ENCODE peak calls at places on chromosomes 13 and 19, in seven cellular contexts. One of them, this sample, is unnamed.

GRCh38 chr19:52896431-52897148 is 845 bp downstream of the ZNF320 start:
- DNase-seq in endothelial cell: peak
- DNase-seq in fibroblast of mammary gland: peak
- DNase-seq in CD8-positive, alpha-beta memory T cell: no peak
- DNase-seq in AG20443: peak
- DNase-seq in left ventricle myocardium inferior: no peak
- DNase-seq in substantia nigra: no peak
- DNase-seq in this sample: no peak

GRCh38 chr13:74246398-74246975 is 112.3 kb upstream of the KLF12 start:
- DNase-seq in AG20443: no peak
- DNase-seq in fibroblast of mammary gland: peak
- DNase-seq in substantia nigra: no peak
- DNase-seq in endothelial cell: no peak
- DNase-seq in CD8-positive, alpha-beta memory T cell: peak
- DNase-seq in left ventricle myocardium inferior: peak
- DNase-seq in this sample: no peak

GRCh38 chr19:11534538-11534937 is 4.1 kb upstream of the CNN1 start:
- DNase-seq in left ventricle myocardium inferior: no peak
- DNase-seq in fibroblast of mammary gland: no peak
- DNase-seq in AG20443: no peak
- DNase-seq in endothelial cell: no peak
- DNase-seq in substantia nigra: no peak
- DNase-seq in CD8-positive, alpha-beta memory T cell: no peak
- DNase-seq in this sample: no peak

GRCh38 chr19:2315818-2316353 is 7.9 kb upstream of the LINGO3 start:
- DNase-seq in substantia nigra: peak
- DNase-seq in AG20443: peak
- DNase-seq in CD8-positive, alpha-beta memory T cell: no peak
- DNase-seq in fibroblast of mammary gland: peak
- DNase-seq in endothelial cell: peak
- DNase-seq in left ventricle myocardium inferior: peak
- DNase-seq in this sample: peak

GRCh38 chr19:43425567-43426392 is 11.1 kb downstream of the TEX101 start:
- DNase-seq in CD8-positive, alpha-beta memory T cell: no peak
- DNase-seq in fibroblast of mammary gland: peak
- DNase-seq in substantia nigra: no peak
- DNase-seq in left ventricle myocardium inferior: no peak
- DNase-seq in AG20443: no peak
- DNase-seq in endothelial cell: no peak
- DNase-seq in this sample: peak

GRCh38 chr19:18128044-18128443 is 24.9 kb upstream of the PIK3R2 start:
- DNase-seq in CD8-positive, alpha-beta memory T cell: no peak
- DNase-seq in fibroblast of mammary gland: peak
- DNase-seq in endothelial cell: no peak
- DNase-seq in AG20443: no peak
- DNase-seq in substantia nigra: no peak
- DNase-seq in left ventricle myocardium inferior: no peak
- DNase-seq in this sample: no peak

GRCh38 chr19:48111280-48111679 is 663 bp upstream of the PLA2G4C start:
- DNase-seq in CD8-positive, alpha-beta memory T cell: no peak
- DNase-seq in left ventricle myocardium inferior: no peak
- DNase-seq in AG20443: no peak
- DNase-seq in fibroblast of mammary gland: no peak
- DNase-seq in endothelial cell: no peak
- DNase-seq in substantia nigra: no peak
- DNase-seq in this sample: no peak

GRCh38 chr19:37928527-37929286 is 21.7 kb downstream of the SIPA1L3 start:
- DNase-seq in fibroblast of mammary gland: no peak
- DNase-seq in left ventricle myocardium inferior: no peak
- DNase-seq in endothelial cell: no peak
- DNase-seq in CD8-positive, alpha-beta memory T cell: no peak
- DNase-seq in AG20443: no peak
- DNase-seq in substantia nigra: no peak
- DNase-seq in this sample: no peak

GRCh38 chr19:34512254-34512796 is 30.8 kb downstream of the WTIP start:
- DNase-seq in left ventricle myocardium inferior: no peak
- DNase-seq in substantia nigra: no peak
- DNase-seq in fibroblast of mammary gland: no peak
- DNase-seq in CD8-positive, alpha-beta memory T cell: no peak
- DNase-seq in endothelial cell: no peak
- DNase-seq in AG20443: no peak
- DNase-seq in this sample: no peak

GRCh38 chr19:49116544-49116943 is 2.4 kb downstream of the LIN7B start:
- DNase-seq in CD8-positive, alpha-beta memory T cell: no peak
- DNase-seq in left ventricle myocardium inferior: peak
- DNase-seq in endothelial cell: no peak
- DNase-seq in substantia nigra: no peak
- DNase-seq in AG20443: no peak
- DNase-seq in fibroblast of mammary gland: no peak
- DNase-seq in this sample: no peak

GRCh38 chr13:51317262-51317661 is 22.2 kb upstream of the SERPINE3 start:
- DNase-seq in CD8-positive, alpha-beta memory T cell: no peak
- DNase-seq in fibroblast of mammary gland: peak
- DNase-seq in substantia nigra: no peak
- DNase-seq in left ventricle myocardium inferior: no peak
- DNase-seq in AG20443: peak
- DNase-seq in endothelial cell: no peak
- DNase-seq in this sample: no peak

GRCh38 chr13:101626925-101627555 is 174.6 kb downstream of the ITGBL1 start:
- DNase-seq in endothelial cell: no peak
- DNase-seq in AG20443: no peak
- DNase-seq in substantia nigra: no peak
- DNase-seq in fibroblast of mammary gland: no peak
- DNase-seq in left ventricle myocardium inferior: no peak
- DNase-seq in CD8-positive, alpha-beta memory T cell: peak
- DNase-seq in this sample: no peak

GRCh38 chr19:57974434-57974833 is at the start of gene C19orf18:
- DNase-seq in CD8-positive, alpha-beta memory T cell: no peak
- DNase-seq in fibroblast of mammary gland: no peak
- DNase-seq in substantia nigra: no peak
- DNase-seq in AG20443: no peak
- DNase-seq in left ventricle myocardium inferior: no peak
- DNase-seq in endothelial cell: no peak
- DNase-seq in this sample: no peak

GRCh38 chr19:5934002-5934401 is 19.9 kb downstream of the CAPS start:
- DNase-seq in left ventricle myocardium inferior: no peak
- DNase-seq in fibroblast of mammary gland: no peak
- DNase-seq in AG20443: no peak
- DNase-seq in CD8-positive, alpha-beta memory T cell: no peak
- DNase-seq in substantia nigra: no peak
- DNase-seq in endothelial cell: no peak
- DNase-seq in this sample: no peak

GRCh38 chr19:5222178-5222577 is 118.4 kb downstream of the PTPRS start:
- DNase-seq in left ventricle myocardium inferior: no peak
- DNase-seq in fibroblast of mammary gland: no peak
- DNase-seq in substantia nigra: no peak
- DNase-seq in CD8-positive, alpha-beta memory T cell: no peak
- DNase-seq in AG20443: no peak
- DNase-seq in endothelial cell: no peak
- DNase-seq in this sample: no peak

GRCh38 chr13:113182046-113182445 is 23.6 kb downstream of the PROZ start:
- DNase-seq in substantia nigra: no peak
- DNase-seq in left ventricle myocardium inferior: no peak
- DNase-seq in AG20443: no peak
- DNase-seq in CD8-positive, alpha-beta memory T cell: no peak
- DNase-seq in fibroblast of mammary gland: no peak
- DNase-seq in endothelial cell: no peak
- DNase-seq in this sample: no peak

GRCh38 chr19:38028913-38029565 is 122.0 kb downstream of the SIPA1L3 start:
- DNase-seq in left ventricle myocardium inferior: no peak
- DNase-seq in substantia nigra: no peak
- DNase-seq in CD8-positive, alpha-beta memory T cell: no peak
- DNase-seq in AG20443: no peak
- DNase-seq in fibroblast of mammary gland: peak
- DNase-seq in endothelial cell: no peak
- DNase-seq in this sample: no peak

GRCh38 chr13:31038834-31039552 is 106.5 kb downstream of the TEX26 start:
- DNase-seq in endothelial cell: no peak
- DNase-seq in left ventricle myocardium inferior: no peak
- DNase-seq in CD8-positive, alpha-beta memory T cell: no peak
- DNase-seq in AG20443: no peak
- DNase-seq in fibroblast of mammary gland: peak
- DNase-seq in substantia nigra: no peak
- DNase-seq in this sample: no peak

GRCh38 chr13:30552567-30552966 is 65.2 kb upstream of the USPL1 start:
- DNase-seq in left ventricle myocardium inferior: no peak
- DNase-seq in fibroblast of mammary gland: no peak
- DNase-seq in endothelial cell: no peak
- DNase-seq in substantia nigra: no peak
- DNase-seq in AG20443: no peak
- DNase-seq in CD8-positive, alpha-beta memory T cell: no peak
- DNase-seq in this sample: no peak

GRCh38 chr13:44470623-44471562 is 97.3 kb downstream of the SERP2 start:
- DNase-seq in fibroblast of mammary gland: peak
- DNase-seq in endothelial cell: no peak
- DNase-seq in left ventricle myocardium inferior: no peak
- DNase-seq in CD8-positive, alpha-beta memory T cell: peak
- DNase-seq in AG20443: no peak
- DNase-seq in substantia nigra: no peak
- DNase-seq in this sample: no peak

GRCh38 chr13:21528616-21529015 is 69.5 kb upstream of the ZDHHC20 start:
- DNase-seq in substantia nigra: no peak
- DNase-seq in CD8-positive, alpha-beta memory T cell: no peak
- DNase-seq in fibroblast of mammary gland: peak
- DNase-seq in left ventricle myocardium inferior: no peak
- DNase-seq in AG20443: peak
- DNase-seq in endothelial cell: no peak
- DNase-seq in this sample: no peak

GRCh38 chr19:6868341-6868740 is 19.0 kb upstream of the ADGRE1 start:
- DNase-seq in CD8-positive, alpha-beta memory T cell: no peak
- DNase-seq in AG20443: no peak
- DNase-seq in fibroblast of mammary gland: no peak
- DNase-seq in endothelial cell: no peak
- DNase-seq in left ventricle myocardium inferior: no peak
- DNase-seq in substantia nigra: no peak
- DNase-seq in this sample: peak

GRCh38 chr13:35718084-35718483 is 241.6 kb upstream of the MAB21L1 start:
- DNase-seq in CD8-positive, alpha-beta memory T cell: no peak
- DNase-seq in fibroblast of mammary gland: no peak
- DNase-seq in AG20443: no peak
- DNase-seq in left ventricle myocardium inferior: no peak
- DNase-seq in endothelial cell: no peak
- DNase-seq in substantia nigra: no peak
- DNase-seq in this sample: no peak